ENCODE peak calls at places on chromosomes 12 and 14, in seven cellular contexts. H, F, X, B, K, L and J are unnamed samples.

GRCh38 chr12:49828143-49829091 is at the start of gene NCKAP5L:
- DNase-seq in H (peak; percentile 91), F (peak; percentile 99), X (no peak), B (peak; percentile 97), K (peak; percentile 90), L (peak; percentile 99), J (peak; percentile 96)

GRCh38 chr14:99971087-99971928 is 93.9 kb upstream of the EVL start:
- DNase-seq in H (peak; percentile 78), F (peak; percentile 98), X (no peak), B (peak; percentile 81), K (peak; percentile 49), L (peak; percentile 93), J (peak; percentile 86)

GRCh38 chr12:94621662-94622359 is 28.5 kb downstream of the TMCC3 start:
- DNase-seq in H (no peak), F (no peak), X (peak; percentile 87), B (peak; percentile 30), K (no peak), L (no peak), J (peak; percentile 37)

GRCh38 chr12:47080725-47081502 is 1.2 kb upstream of the AMIGO2 start:
- DNase-seq in H (no peak), F (no peak), X (no peak), B (no peak), K (no peak), L (peak; percentile 27), J (no peak)

GRCh38 chr12:54413284-54414190 is 5.5 kb downstream of the ITGA5 start:
- DNase-seq in H (no peak), F (no peak), X (no peak), B (no peak), K (no peak), L (no peak), J (peak; percentile 59)

GRCh38 chr12:92593734-92594402 is 108.9 kb upstream of the PLEKHG7 start:
- DNase-seq in H (peak; percentile 54), F (no peak), X (peak; percentile 96), B (peak; percentile 36), K (no peak), L (no peak), J (peak; percentile 46)

GRCh38 chr12:115398311-115398781 is 714.4 kb upstream of the TBX3 start:
- DNase-seq in H (peak; percentile 92), F (peak; percentile 16), X (no peak), B (no peak), K (no peak), L (no peak), J (no peak)

GRCh38 chr12:27347779-27348178 is 15.1 kb downstream of the BMAL2 start:
- DNase-seq in H (no peak), F (no peak), X (no peak), B (no peak), K (no peak), L (no peak), J (no peak)

GRCh38 chr14:70894868-70895267 is 12.4 kb upstream of the PCNX1 start:
- DNase-seq in H (peak; percentile 96), F (no peak), X (no peak), B (no peak), K (no peak), L (no peak), J (no peak)

GRCh38 chr12:6936378-6936638 is 7.3 kb upstream of the RNU7-1 start:
- DNase-seq in H (no peak), F (no peak), X (no peak), B (no peak), K (no peak), L (no peak), J (no peak)

GRCh38 chr12:109923038-109923437 is 23.0 kb downstream of the TCHP start:
- DNase-seq in H (no peak), F (no peak), X (no peak), B (no peak), K (no peak), L (no peak), J (no peak)

GRCh38 chr12:115070313-115070712 is 386.3 kb upstream of the TBX3 start:
- DNase-seq in H (no peak), F (no peak), X (no peak), B (no peak), K (no peak), L (no peak), J (no peak)

GRCh38 chr14:68638817-68639517 is 153.9 kb downstream of the ZFP36L1 start:
- DNase-seq in H (no peak), F (no peak), X (no peak), B (no peak), K (no peak), L (no peak), J (no peak)

GRCh38 chr12:49507139-49507538 is 31.7 kb upstream of the KCNH3 start:
- DNase-seq in H (no peak), F (no peak), X (no peak), B (no peak), K (no peak), L (no peak), J (no peak)

GRCh38 chr12:131087991-131088700 is 134.4 kb downstream of the ADGRD1 start:
- DNase-seq in H (no peak), F (no peak), X (no peak), B (no peak), K (no peak), L (no peak), J (no peak)
- TF ChIP-seq TAF1 in H (no peak), F (no peak), X (no peak), B (no peak), K (no peak), L (no peak), J (no peak)

GRCh38 chr14:90109858-90110257 is 48.1 kb downstream of the KCNK13 start:
- DNase-seq in H (peak; percentile 13), F (peak; percentile 42), X (no peak), B (no peak), K (peak; percentile 13), L (no peak), J (no peak)
- TF ChIP-seq TAF1 in H (no peak), F (no peak), X (no peak), B (no peak), K (no peak), L (no peak), J (no peak)

DNA sequence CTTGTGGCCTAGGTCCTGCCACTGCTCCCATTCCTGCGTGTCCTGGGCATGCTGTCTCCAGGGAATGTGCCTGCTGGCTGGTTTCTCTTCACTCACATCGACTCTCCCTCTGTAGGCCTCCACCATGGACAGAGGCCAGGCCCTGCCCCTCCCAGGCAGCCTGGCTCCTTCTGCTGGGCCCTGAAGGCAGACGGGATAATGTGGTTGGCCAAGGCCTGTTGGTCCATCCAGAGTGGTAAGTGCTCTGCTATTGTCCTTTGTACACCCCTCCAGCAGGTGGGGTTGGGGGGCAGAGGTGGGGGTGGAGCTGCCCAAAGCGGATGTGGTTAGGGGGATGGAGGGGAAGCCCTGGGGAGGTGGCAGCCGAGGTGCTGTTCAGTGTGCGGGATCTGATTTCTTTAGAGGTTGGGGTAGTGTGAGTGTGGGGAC is 9.5 kb upstream of the NR4A1 start:
- DNase-seq in H (no peak), F (no peak), X (no peak), B (no peak), K (no peak), L (peak; percentile 45), J (peak; percentile 73)
- TF ChIP-seq TAF1 in H (no peak), F (no peak), X (no peak), B (no peak), K (no peak), L (no peak), J (no peak)

DNA sequence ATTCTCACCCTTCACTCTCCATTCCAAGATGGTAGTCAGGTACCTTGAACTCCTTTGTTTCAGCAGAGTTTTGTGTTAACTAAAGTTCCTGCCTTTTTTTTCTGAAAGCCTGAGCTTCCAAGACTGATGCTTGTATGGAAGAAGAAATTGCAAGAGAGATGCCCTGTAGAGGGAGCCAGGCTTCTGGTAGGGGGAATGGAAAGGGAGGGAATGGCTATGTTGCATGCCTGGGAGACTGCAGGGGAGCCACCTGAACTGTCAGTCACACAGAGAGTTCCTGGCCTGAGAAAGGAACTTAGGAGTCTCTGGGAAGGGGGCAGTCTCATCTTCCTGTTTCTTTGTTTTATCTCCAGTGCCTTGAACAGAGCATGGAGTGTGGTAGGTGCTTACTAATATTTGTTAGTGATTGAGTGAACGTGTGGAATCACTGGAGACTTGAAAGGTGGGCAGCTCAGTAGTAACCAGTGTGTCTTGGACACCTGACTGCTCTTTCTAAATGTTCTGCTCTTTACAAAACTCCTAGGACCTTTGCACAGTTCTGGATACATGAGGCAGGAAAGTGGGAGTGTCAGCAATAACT is 132.2 kb downstream of the ANO4 start:
- DNase-seq in H (peak; percentile 25), F (no peak), X (no peak), B (no peak), K (peak; percentile 54), L (no peak), J (no peak)
- TF ChIP-seq TAF1 in H (no peak), F (no peak), X (no peak), B (no peak), K (no peak), L (no peak), J (no peak)

DNA sequence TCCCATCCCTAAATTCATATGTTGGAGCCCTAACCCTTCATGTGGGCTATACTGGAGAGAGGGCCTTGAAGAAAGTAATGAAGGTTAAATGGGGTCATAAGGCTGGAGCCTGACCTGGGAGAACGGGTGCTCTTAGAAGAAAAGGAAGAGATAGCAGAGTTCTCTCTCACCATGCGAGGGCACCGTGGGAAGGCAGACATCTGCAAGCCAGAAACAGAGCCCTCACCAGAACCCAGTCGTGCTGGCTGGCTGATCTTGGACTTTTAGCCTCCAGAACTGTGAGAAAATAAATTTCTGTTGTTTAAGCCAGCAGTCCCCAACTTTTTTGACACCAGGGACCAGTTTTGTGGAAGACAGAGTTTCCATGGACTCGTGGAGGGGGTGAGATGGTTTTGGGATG is 149.3 kb downstream of the ATP23 start:
- DNase-seq in H (no peak), F (no peak), X (no peak), B (no peak), K (no peak), L (no peak), J (no peak)
- TF ChIP-seq TAF1 in H (no peak), F (no peak), X (no peak), B (no peak), K (no peak), L (no peak), J (no peak)

GRCh38 chr12:53120685-53121525 is 17.6 kb downstream of the SOAT2 start:
- DNase-seq in H (no peak), F (no peak), X (no peak), B (no peak), K (no peak), L (peak; percentile 24), J (no peak)

GRCh38 chr12:53127169-53127568 is 23.9 kb downstream of the SOAT2 start:
- DNase-seq in H (no peak), F (no peak), X (no peak), B (no peak), K (no peak), L (no peak), J (no peak)

GRCh38 chr12:53123578-53124351 is 20.5 kb downstream of the SOAT2 start:
- DNase-seq in H (no peak), F (no peak), X (no peak), B (no peak), K (no peak), L (no peak), J (no peak)

GRCh38 chr12:53124352-53124723 is 21.1 kb downstream of the SOAT2 start:
- DNase-seq in H (no peak), F (no peak), X (no peak), B (no peak), K (no peak), L (no peak), J (no peak)

GRCh38 chr12:53122961-53123468 is 19.7 kb downstream of the SOAT2 start:
- DNase-seq in H (no peak), F (peak; percentile 62), X (no peak), B (no peak), K (no peak), L (no peak), J (no peak)
- TF ChIP-seq TAF1 in H (no peak), F (no peak), X (no peak), B (no peak), K (no peak), L (no peak), J (no peak)

GRCh38 chr14:20610002-20610765 is 19.0 kb upstream of the RNASE12 start:
- DNase-seq in H (peak; percentile 81), F (peak; percentile 66), X (no peak), B (no peak), K (no peak), L (peak; percentile 73), J (no peak)
- TF ChIP-seq TAF1 in H (peak; percentile 5), F (no peak), X (no peak), B (no peak), K (no peak), L (no peak), J (no peak)